ENCODE peak calls at places on chromosomes 6 and 20, in four cellular contexts. One of them, this sample, is unnamed.

GRCh38 chr6:124482071-124482491 is 480.2 kb upstream of the RNF217 start:
- DNase-seq in activated B cell treated with CpG ODN at 0.5 μM for 24 hours: no peak
- DNase-seq in progenitor cell of endocrine pancreas: no peak
- DNase-seq in pancreas: no peak
- DNase-seq in this sample: no peak

GRCh38 chr6:31037692-31038091 is 27.4 kb downstream of the MUC22 start:
- DNase-seq in pancreas: no peak
- DNase-seq in progenitor cell of endocrine pancreas: no peak
- DNase-seq in activated B cell treated with CpG ODN at 0.5 μM for 24 hours: no peak
- DNase-seq in this sample: no peak

GRCh38 chr6:146460941-146461340 is 82.7 kb upstream of the RAB32 start:
- DNase-seq in progenitor cell of endocrine pancreas: no peak
- DNase-seq in pancreas: no peak
- DNase-seq in activated B cell treated with CpG ODN at 0.5 μM for 24 hours: no peak
- DNase-seq in this sample: no peak

GRCh38 chr20:16385891-16386290 is 187.4 kb downstream of the KIF16B start:
- DNase-seq in activated B cell treated with CpG ODN at 0.5 μM for 24 hours: no peak
- DNase-seq in pancreas: no peak
- DNase-seq in progenitor cell of endocrine pancreas: no peak
- DNase-seq in this sample: no peak

GRCh38 chr20:46159101-46159897 is 41.2 kb downstream of the CD40 start:
- DNase-seq in pancreas: no peak
- DNase-seq in activated B cell treated with CpG ODN at 0.5 μM for 24 hours: no peak
- DNase-seq in progenitor cell of endocrine pancreas: no peak
- DNase-seq in this sample: no peak

GRCh38 chr20:56630086-56630493 is 984 bp downstream of the TFAP2C start:
- DNase-seq in activated B cell treated with CpG ODN at 0.5 μM for 24 hours: no peak
- DNase-seq in pancreas: peak
- DNase-seq in progenitor cell of endocrine pancreas: peak
- DNase-seq in this sample: peak

GRCh38 chr6:24664049-24664987 is 2.4 kb downstream of the TDP2 start:
- DNase-seq in progenitor cell of endocrine pancreas: no peak
- DNase-seq in pancreas: no peak
- DNase-seq in activated B cell treated with CpG ODN at 0.5 μM for 24 hours: no peak
- DNase-seq in this sample: no peak

GRCh38 chr6:12363651-12364381 is 73.7 kb downstream of the EDN1 start:
- DNase-seq in activated B cell treated with CpG ODN at 0.5 μM for 24 hours: no peak
- DNase-seq in progenitor cell of endocrine pancreas: no peak
- DNase-seq in pancreas: peak
- DNase-seq in this sample: no peak

GRCh38 chr6:16414205-16414604 is 175.8 kb downstream of the GMPR start:
- DNase-seq in pancreas: no peak
- DNase-seq in progenitor cell of endocrine pancreas: no peak
- DNase-seq in activated B cell treated with CpG ODN at 0.5 μM for 24 hours: no peak
- DNase-seq in this sample: no peak

GRCh38 chr6:11702796-11703130 is 75.8 kb downstream of the ADTRP start:
- DNase-seq in pancreas: no peak
- DNase-seq in activated B cell treated with CpG ODN at 0.5 μM for 24 hours: no peak
- DNase-seq in progenitor cell of endocrine pancreas: no peak
- DNase-seq in this sample: no peak

GRCh38 chr6:11241793-11242201 is 9.3 kb upstream of the NEDD9 start:
- DNase-seq in pancreas: peak
- DNase-seq in progenitor cell of endocrine pancreas: peak
- DNase-seq in activated B cell treated with CpG ODN at 0.5 μM for 24 hours: no peak
- DNase-seq in this sample: no peak

GRCh38 chr20:31570735-31571617 is 34.1 kb upstream of the ID1 start:
- DNase-seq in activated B cell treated with CpG ODN at 0.5 μM for 24 hours: no peak
- DNase-seq in progenitor cell of endocrine pancreas: no peak
- DNase-seq in pancreas: no peak
- DNase-seq in this sample: no peak

GRCh38 chr6:17466707-17467106 is 73.3 kb downstream of the CAP2 start:
- DNase-seq in progenitor cell of endocrine pancreas: no peak
- DNase-seq in activated B cell treated with CpG ODN at 0.5 μM for 24 hours: no peak
- DNase-seq in pancreas: no peak
- DNase-seq in this sample: no peak

GRCh38 chr6:72836971-72837370 is 215.1 kb downstream of the KCNQ5 start:
- DNase-seq in activated B cell treated with CpG ODN at 0.5 μM for 24 hours: no peak
- DNase-seq in pancreas: no peak
- DNase-seq in progenitor cell of endocrine pancreas: no peak
- DNase-seq in this sample: no peak

GRCh38 chr20:38452880-38453624 is 17.9 kb upstream of the SNHG17 start:
- DNase-seq in pancreas: no peak
- DNase-seq in progenitor cell of endocrine pancreas: no peak
- DNase-seq in activated B cell treated with CpG ODN at 0.5 μM for 24 hours: no peak
- DNase-seq in this sample: no peak

GRCh38 chr6:6709106-6709505 is 120.6 kb downstream of the LY86 start:
- DNase-seq in activated B cell treated with CpG ODN at 0.5 μM for 24 hours: no peak
- DNase-seq in pancreas: no peak
- DNase-seq in progenitor cell of endocrine pancreas: no peak
- DNase-seq in this sample: no peak

DNA sequence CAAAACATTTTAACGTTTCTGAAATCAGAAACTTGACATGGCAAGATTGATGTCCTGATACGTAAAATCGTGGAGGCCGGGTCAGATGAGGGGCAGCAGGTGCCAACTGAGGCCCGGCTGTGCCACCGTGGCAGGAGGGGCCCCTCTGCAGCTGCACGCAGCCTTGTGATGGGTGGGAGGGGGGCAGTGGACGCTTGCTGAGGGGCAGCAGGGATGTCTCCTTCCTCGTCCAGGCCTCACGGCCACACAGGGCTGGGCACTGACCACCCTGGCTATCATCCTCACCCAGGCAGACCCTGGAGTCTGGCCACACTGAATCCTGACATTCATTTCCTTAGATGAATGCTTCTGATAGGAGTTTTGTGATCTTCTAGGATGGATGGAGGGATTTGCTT is 114.7 kb downstream of the ERMARD start:
- DNase-seq in pancreas: no peak
- DNase-seq in progenitor cell of endocrine pancreas: no peak
- DNase-seq in activated B cell treated with CpG ODN at 0.5 μM for 24 hours: no peak
- DNase-seq in this sample: peak
- TF ChIP-seq CTCF in pancreas: no peak
- TF ChIP-seq CTCF in progenitor cell of endocrine pancreas: no peak
- TF ChIP-seq CTCF in activated B cell treated with CpG ODN at 0.5 μM for 24 hours: no peak
- TF ChIP-seq CTCF in this sample: no peak

GRCh38 chr6:88975369-88975768 is 12.0 kb upstream of the RNGTT start:
- DNase-seq in activated B cell treated with CpG ODN at 0.5 μM for 24 hours: no peak
- DNase-seq in progenitor cell of endocrine pancreas: no peak
- DNase-seq in pancreas: no peak
- DNase-seq in this sample: no peak
- TF ChIP-seq CTCF in activated B cell treated with CpG ODN at 0.5 μM for 24 hours: no peak
- TF ChIP-seq CTCF in progenitor cell of endocrine pancreas: no peak
- TF ChIP-seq CTCF in pancreas: no peak
- TF ChIP-seq CTCF in this sample: no peak

GRCh38 chr6:37485259-37485658 is 14.4 kb downstream of the CCDC167 start:
- DNase-seq in pancreas: no peak
- DNase-seq in activated B cell treated with CpG ODN at 0.5 μM for 24 hours: no peak
- DNase-seq in progenitor cell of endocrine pancreas: no peak
- DNase-seq in this sample: no peak
- TF ChIP-seq CTCF in pancreas: no peak
- TF ChIP-seq CTCF in activated B cell treated with CpG ODN at 0.5 μM for 24 hours: no peak
- TF ChIP-seq CTCF in progenitor cell of endocrine pancreas: peak
- TF ChIP-seq CTCF in this sample: no peak

GRCh38 chr6:5025911-5026819 is 22.3 kb upstream of the RPP40 start:
- DNase-seq in pancreas: peak
- DNase-seq in progenitor cell of endocrine pancreas: peak
- DNase-seq in activated B cell treated with CpG ODN at 0.5 μM for 24 hours: no peak
- DNase-seq in this sample: no peak
- TF ChIP-seq CTCF in pancreas: no peak
- TF ChIP-seq CTCF in progenitor cell of endocrine pancreas: peak
- TF ChIP-seq CTCF in activated B cell treated with CpG ODN at 0.5 μM for 24 hours: no peak
- TF ChIP-seq CTCF in this sample: no peak

GRCh38 chr6:127464881-127465459 is 5.8 kb upstream of the KIAA0408 start:
- DNase-seq in activated B cell treated with CpG ODN at 0.5 μM for 24 hours: no peak
- DNase-seq in progenitor cell of endocrine pancreas: peak
- DNase-seq in pancreas: peak
- DNase-seq in this sample: peak

GRCh38 chr6:127460465-127460864 is 1.3 kb upstream of the KIAA0408 start:
- DNase-seq in progenitor cell of endocrine pancreas: no peak
- DNase-seq in activated B cell treated with CpG ODN at 0.5 μM for 24 hours: no peak
- DNase-seq in pancreas: no peak
- DNase-seq in this sample: no peak

GRCh38 chr6:127463056-127463455 is 3.9 kb upstream of the KIAA0408 start:
- DNase-seq in pancreas: no peak
- DNase-seq in progenitor cell of endocrine pancreas: no peak
- DNase-seq in activated B cell treated with CpG ODN at 0.5 μM for 24 hours: no peak
- DNase-seq in this sample: no peak

GRCh38 chr6:127464161-127464880 is 5.1 kb upstream of the KIAA0408 start:
- DNase-seq in pancreas: no peak
- DNase-seq in activated B cell treated with CpG ODN at 0.5 μM for 24 hours: no peak
- DNase-seq in progenitor cell of endocrine pancreas: no peak
- DNase-seq in this sample: no peak

GRCh38 chr6:127462391-127462790 is 3.2 kb upstream of the KIAA0408 start:
- DNase-seq in progenitor cell of endocrine pancreas: no peak
- DNase-seq in activated B cell treated with CpG ODN at 0.5 μM for 24 hours: no peak
- DNase-seq in pancreas: no peak
- DNase-seq in this sample: no peak
- TF ChIP-seq CTCF in progenitor cell of endocrine pancreas: no peak
- TF ChIP-seq CTCF in activated B cell treated with CpG ODN at 0.5 μM for 24 hours: no peak
- TF ChIP-seq CTCF in pancreas: no peak
- TF ChIP-seq CTCF in this sample: no peak

GRCh38 chr20:43096471-43096870 is 93.2 kb downstream of the PTPRT start:
- DNase-seq in progenitor cell of endocrine pancreas: no peak
- DNase-seq in activated B cell treated with CpG ODN at 0.5 μM for 24 hours: no peak
- DNase-seq in pancreas: no peak
- DNase-seq in this sample: peak

DNA sequence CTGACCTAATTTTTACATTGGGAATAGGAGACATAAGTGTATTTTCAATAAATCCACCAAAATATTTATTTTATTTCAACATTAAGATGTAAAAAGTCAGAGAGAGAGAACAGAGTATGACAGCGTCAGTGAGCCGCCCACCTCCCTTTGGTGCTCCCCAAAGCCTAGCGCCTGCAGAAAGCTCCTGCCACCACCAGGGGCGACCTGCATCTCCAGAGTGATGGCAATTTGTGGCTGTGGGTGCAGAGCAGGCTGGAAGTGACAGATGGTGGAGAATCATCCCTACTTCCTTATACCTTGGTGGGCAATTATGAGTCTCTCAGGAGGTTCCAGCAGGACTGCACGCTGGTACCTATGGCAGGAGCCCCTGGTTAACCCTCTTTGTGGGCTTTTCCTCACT is 87.3 kb downstream of the PTPRT start:
- DNase-seq in pancreas: no peak
- DNase-seq in activated B cell treated with CpG ODN at 0.5 μM for 24 hours: no peak
- DNase-seq in progenitor cell of endocrine pancreas: no peak
- DNase-seq in this sample: no peak
- TF ChIP-seq CTCF in pancreas: no peak
- TF ChIP-seq CTCF in activated B cell treated with CpG ODN at 0.5 μM for 24 hours: no peak
- TF ChIP-seq CTCF in progenitor cell of endocrine pancreas: peak
- TF ChIP-seq CTCF in this sample: no peak

GRCh38 chr20:41357424-41358163 is 9.0 kb downstream of the EMILIN3 start:
- DNase-seq in activated B cell treated with CpG ODN at 0.5 μM for 24 hours: no peak
- DNase-seq in progenitor cell of endocrine pancreas: no peak
- DNase-seq in pancreas: no peak
- DNase-seq in this sample: no peak
- TF ChIP-seq CTCF in activated B cell treated with CpG ODN at 0.5 μM for 24 hours: no peak
- TF ChIP-seq CTCF in progenitor cell of endocrine pancreas: peak
- TF ChIP-seq CTCF in pancreas: no peak
- TF ChIP-seq CTCF in this sample: no peak

DNA sequence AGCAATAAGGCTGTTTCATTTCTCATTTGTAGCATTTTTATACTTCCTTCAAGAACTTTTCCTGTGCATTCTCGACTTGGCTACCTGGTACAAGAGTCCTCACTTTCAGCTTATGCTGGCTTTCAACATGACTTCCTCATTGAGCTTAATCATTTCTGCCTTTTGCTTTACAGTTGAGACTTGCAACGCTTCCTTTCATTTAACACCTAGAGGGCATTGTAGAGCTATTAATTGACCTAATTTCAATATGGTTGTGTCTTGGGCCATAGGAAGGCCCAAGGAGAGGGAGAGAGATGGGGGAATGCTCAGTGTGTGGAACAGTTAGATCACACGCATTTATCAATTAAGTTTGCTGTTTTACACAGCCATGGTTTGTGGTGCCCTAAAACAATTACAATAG is 37.2 kb downstream of the SLC22A2 start:
- DNase-seq in pancreas: no peak
- DNase-seq in progenitor cell of endocrine pancreas: no peak
- DNase-seq in activated B cell treated with CpG ODN at 0.5 μM for 24 hours: no peak
- DNase-seq in this sample: no peak
- TF ChIP-seq CTCF in pancreas: peak
- TF ChIP-seq CTCF in progenitor cell of endocrine pancreas: no peak
- TF ChIP-seq CTCF in activated B cell treated with CpG ODN at 0.5 μM for 24 hours: no peak
- TF ChIP-seq CTCF in this sample: no peak

DNA sequence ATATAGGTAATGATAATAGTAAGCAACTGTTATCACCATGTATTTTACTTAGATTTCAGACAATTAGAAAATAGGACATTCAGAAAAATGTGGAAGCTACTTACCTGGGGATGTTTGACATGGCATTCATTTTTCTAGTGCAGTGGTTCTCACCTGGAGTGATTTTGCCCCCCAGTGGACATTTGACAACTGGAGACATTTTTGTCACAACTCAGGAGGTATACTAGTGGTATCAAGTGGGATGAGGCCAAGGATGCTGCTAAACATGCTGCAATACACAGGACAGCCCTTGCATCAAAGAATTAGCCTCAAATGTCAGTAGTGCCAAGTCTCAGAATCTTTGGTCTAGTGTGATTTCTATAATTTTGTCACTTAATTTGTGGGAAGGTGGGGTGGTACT is 36.1 kb downstream of the NUS1 start:
- DNase-seq in pancreas: no peak
- DNase-seq in activated B cell treated with CpG ODN at 0.5 μM for 24 hours: no peak
- DNase-seq in progenitor cell of endocrine pancreas: no peak
- DNase-seq in this sample: no peak
- TF ChIP-seq CTCF in pancreas: no peak
- TF ChIP-seq CTCF in activated B cell treated with CpG ODN at 0.5 μM for 24 hours: no peak
- TF ChIP-seq CTCF in progenitor cell of endocrine pancreas: no peak
- TF ChIP-seq CTCF in this sample: no peak

This sample was measured in mesothelial cell of epicardium.